ENCODE peak calls at places on chromosome 19, in four cellular contexts. One of them, this sample, is unnamed.

GRCh38 chr19:4913996-4914735 is 4.9 kb downstream of the UHRF1 start:
- DNase-seq in osteoblast: peak
- DNase-seq in GM10248: no peak
- DNase-seq in AG09319: no peak
- DNase-seq in this sample: no peak

GRCh38 chr19:19217110-19217509 is 5.4 kb downstream of the NCAN start:
- DNase-seq in AG09319: no peak
- DNase-seq in GM10248: no peak
- DNase-seq in osteoblast: peak
- DNase-seq in this sample: no peak

GRCh38 chr19:33435706-33436359 is 62.3 kb downstream of the CEBPG start:
- DNase-seq in GM10248: no peak
- DNase-seq in osteoblast: no peak
- DNase-seq in AG09319: no peak
- DNase-seq in this sample: no peak

GRCh38 chr19:15195381-15195964 is 5.3 kb downstream of the NOTCH3 start:
- DNase-seq in AG09319: no peak
- DNase-seq in GM10248: no peak
- DNase-seq in osteoblast: peak
- DNase-seq in this sample: no peak

GRCh38 chr19:49155830-49156346 is 692 bp upstream of the HRC start:
- DNase-seq in AG09319: no peak
- DNase-seq in osteoblast: peak
- DNase-seq in GM10248: no peak
- DNase-seq in this sample: no peak

GRCh38 chr19:50820086-50820485 is 3.5 kb downstream of the KLK1 start:
- DNase-seq in GM10248: no peak
- DNase-seq in osteoblast: peak
- DNase-seq in AG09319: no peak
- DNase-seq in this sample: peak

GRCh38 chr19:16851031-16851712 is 22.0 kb downstream of the SIN3B start:
- DNase-seq in AG09319: no peak
- DNase-seq in GM10248: no peak
- DNase-seq in osteoblast: no peak
- DNase-seq in this sample: no peak

GRCh38 chr19:4149518-4150288 is 3.7 kb upstream of the CREB3L3 start:
- DNase-seq in osteoblast: peak
- DNase-seq in AG09319: no peak
- DNase-seq in GM10248: no peak
- DNase-seq in this sample: no peak

GRCh38 chr19:17109962-17110598 is 34.5 kb downstream of the MYO9B start:
- DNase-seq in GM10248: peak
- DNase-seq in AG09319: no peak
- DNase-seq in osteoblast: peak
- DNase-seq in this sample: peak

GRCh38 chr19:57192064-57192395 is 730 bp downstream of the ZNF264 start:
- DNase-seq in GM10248: no peak
- DNase-seq in AG09319: no peak
- DNase-seq in osteoblast: no peak
- DNase-seq in this sample: no peak

GRCh38 chr19:40858109-40858508 is 7.9 kb upstream of the CYP2A6 start:
- DNase-seq in osteoblast: no peak
- DNase-seq in GM10248: no peak
- DNase-seq in AG09319: no peak
- DNase-seq in this sample: no peak

GRCh38 chr19:22515435-22515834 is 93.3 kb upstream of the ZNF98 start:
- DNase-seq in AG09319: no peak
- DNase-seq in osteoblast: no peak
- DNase-seq in GM10248: no peak
- DNase-seq in this sample: no peak

GRCh38 chr19:49400034-49400433 is 12.0 kb downstream of the KASH5 start:
- DNase-seq in GM10248: no peak
- DNase-seq in AG09319: no peak
- DNase-seq in osteoblast: no peak
- DNase-seq in this sample: no peak

GRCh38 chr19:40906512-40906911 is 24.5 kb upstream of the CYP2A7 start:
- DNase-seq in osteoblast: peak
- DNase-seq in GM10248: no peak
- DNase-seq in AG09319: no peak
- DNase-seq in this sample: no peak

GRCh38 chr19:47885067-47885463 is 1.1 kb downstream of the SULT2A1 start:
- DNase-seq in GM10248: no peak
- DNase-seq in osteoblast: no peak
- DNase-seq in AG09319: no peak
- DNase-seq in this sample: no peak

GRCh38 chr19:11479090-11479469 is 1.8 kb downstream of the ELAVL3 start:
- DNase-seq in osteoblast: peak
- DNase-seq in AG09319: no peak
- DNase-seq in GM10248: no peak
- DNase-seq in this sample: no peak

GRCh38 chr19:17202249-17202648 is 12.9 kb upstream of the USE1 start:
- DNase-seq in GM10248: no peak
- DNase-seq in AG09319: no peak
- DNase-seq in osteoblast: peak
- DNase-seq in this sample: no peak

GRCh38 chr19:48637948-48638830 is 1.0 kb upstream of the DBP start:
- DNase-seq in AG09319: peak
- DNase-seq in osteoblast: peak
- DNase-seq in GM10248: peak
- DNase-seq in this sample: peak

GRCh38 chr19:45154064-45154827 is 6.5 kb downstream of the NKPD1 start:
- DNase-seq in AG09319: no peak
- DNase-seq in osteoblast: peak
- DNase-seq in GM10248: no peak
- DNase-seq in this sample: peak

GRCh38 chr19:13229246-13229645 is 79.0 kb downstream of the IER2 start:
- DNase-seq in osteoblast: no peak
- DNase-seq in GM10248: no peak
- DNase-seq in AG09319: no peak
- DNase-seq in this sample: no peak

GRCh38 chr19:42402376-42403116 is 12.4 kb upstream of the CNFN start:
- DNase-seq in GM10248: no peak
- DNase-seq in osteoblast: peak
- DNase-seq in AG09319: no peak
- DNase-seq in this sample: no peak

GRCh38 chr19:28686741-28687140 is 526.2 kb downstream of the UQCRFS1 start:
- DNase-seq in osteoblast: no peak
- DNase-seq in AG09319: no peak
- DNase-seq in GM10248: no peak
- DNase-seq in this sample: no peak

GRCh38 chr19:17348700-17349099 is 11.3 kb downstream of the GTPBP3 start:
- DNase-seq in GM10248: no peak
- DNase-seq in AG09319: no peak
- DNase-seq in osteoblast: peak
- DNase-seq in this sample: peak

GRCh38 chr19:9644472-9644871 is 23.4 kb upstream of the ZNF561 start:
- DNase-seq in osteoblast: no peak
- DNase-seq in AG09319: no peak
- DNase-seq in GM10248: no peak
- DNase-seq in this sample: no peak

GRCh38 chr19:7504684-7505083 is 11.2 kb upstream of the ZNF358 start:
- DNase-seq in AG09319: no peak
- DNase-seq in GM10248: no peak
- DNase-seq in osteoblast: no peak
- DNase-seq in this sample: no peak

GRCh38 chr19:7502552-7502951 is 13.4 kb upstream of the ZNF358 start:
- DNase-seq in AG09319: no peak
- DNase-seq in GM10248: no peak
- DNase-seq in osteoblast: peak
- DNase-seq in this sample: no peak

GRCh38 chr19:7497292-7497691 is 8.5 kb upstream of the PEX11G start:
- DNase-seq in AG09319: no peak
- DNase-seq in GM10248: peak
- DNase-seq in osteoblast: peak
- DNase-seq in this sample: no peak

GRCh38 chr19:7505288-7505681 is 10.6 kb upstream of the ZNF358 start:
- DNase-seq in GM10248: no peak
- DNase-seq in AG09319: no peak
- DNase-seq in osteoblast: no peak
- DNase-seq in this sample: no peak

GRCh38 chr19:7500811-7501450 is 12.1 kb upstream of the PEX11G start:
- DNase-seq in AG09319: no peak
- DNase-seq in osteoblast: peak
- DNase-seq in GM10248: peak
- DNase-seq in this sample: peak
- TF ChIP-seq CTCF in AG09319: no peak
- TF ChIP-seq CTCF in osteoblast: no peak
- TF ChIP-seq CTCF in GM10248: no peak
- TF ChIP-seq CTCF in this sample: no peak

GRCh38 chr19:7680606-7681335 is at the start of gene TRAPPC5:
- DNase-seq in AG09319: peak
- DNase-seq in GM10248: peak
- DNase-seq in osteoblast: peak
- DNase-seq in this sample: peak

GRCh38 chr19:7677664-7678311 is 898 bp downstream of the MCEMP1 start:
- DNase-seq in GM10248: no peak
- DNase-seq in osteoblast: peak
- DNase-seq in AG09319: no peak
- DNase-seq in this sample: no peak

GRCh38 chr19:7679771-7680605 is 645 bp upstream of the TRAPPC5 start:
- DNase-seq in osteoblast: no peak
- DNase-seq in AG09319: no peak
- DNase-seq in GM10248: no peak
- DNase-seq in this sample: no peak

GRCh38 chr19:7676854-7677253 is at the start of gene MCEMP1:
- DNase-seq in osteoblast: peak
- DNase-seq in AG09319: no peak
- DNase-seq in GM10248: no peak
- DNase-seq in this sample: no peak

GRCh38 chr19:7679017-7679720 is 1.5 kb upstream of the TRAPPC5 start:
- DNase-seq in AG09319: no peak
- DNase-seq in GM10248: peak
- DNase-seq in osteoblast: peak
- DNase-seq in this sample: peak
- TF ChIP-seq CTCF in AG09319: no peak
- TF ChIP-seq CTCF in GM10248: peak
- TF ChIP-seq CTCF in osteoblast: no peak
- TF ChIP-seq CTCF in this sample: peak

DNA sequence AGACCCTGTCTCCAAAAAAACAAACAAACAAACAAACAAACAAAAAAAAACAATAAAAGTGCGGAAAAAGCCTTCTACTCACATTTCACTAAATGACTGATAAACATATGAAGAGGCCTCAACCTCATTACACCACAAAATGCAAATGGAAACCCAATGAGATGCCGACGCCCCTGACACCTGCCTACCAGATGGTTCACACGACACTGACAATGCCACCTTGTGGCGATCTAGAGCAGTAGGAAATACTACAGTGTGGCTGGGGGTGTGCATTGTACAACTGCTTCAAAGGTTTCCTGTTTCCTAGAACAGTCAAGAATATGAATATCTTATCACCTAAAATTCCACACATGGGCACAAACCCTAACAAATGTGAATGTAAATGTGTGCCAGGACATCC is 14.0 kb downstream of the SCGB2B2 start:
- DNase-seq in AG09319: no peak
- DNase-seq in GM10248: no peak
- DNase-seq in osteoblast: no peak
- DNase-seq in this sample: peak
- TF ChIP-seq CTCF in AG09319: peak
- TF ChIP-seq CTCF in GM10248: peak
- TF ChIP-seq CTCF in osteoblast: no peak
- TF ChIP-seq CTCF in this sample: peak

GRCh38 chr19:778910-779653 is 18.2 kb upstream of the PTBP1 start:
- DNase-seq in AG09319: peak
- DNase-seq in osteoblast: peak
- DNase-seq in GM10248: no peak
- DNase-seq in this sample: no peak
- TF ChIP-seq CTCF in AG09319: no peak
- TF ChIP-seq CTCF in osteoblast: no peak
- TF ChIP-seq CTCF in GM10248: no peak
- TF ChIP-seq CTCF in this sample: no peak

DNA sequence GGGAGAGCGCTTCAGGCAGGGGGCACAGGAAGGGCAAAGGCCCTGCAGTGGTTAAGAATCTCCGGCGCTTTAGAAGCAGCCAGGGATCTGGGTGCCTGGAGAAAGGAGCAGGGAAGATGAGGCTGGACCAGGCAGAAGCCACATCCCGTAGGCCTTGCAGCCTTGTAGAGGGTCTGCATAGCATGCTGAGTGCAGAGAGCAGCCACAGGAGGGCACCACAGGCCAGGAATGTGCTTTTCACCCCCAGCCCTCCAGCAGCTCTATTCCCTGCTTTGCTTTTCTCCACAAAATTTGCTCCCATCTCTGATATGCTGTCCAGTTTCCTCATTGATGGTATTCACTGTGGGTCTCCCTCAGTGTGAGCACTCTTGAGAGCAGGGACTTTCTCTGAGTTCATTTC is 5.7 kb downstream of the WDR62 start:
- DNase-seq in osteoblast: peak
- DNase-seq in GM10248: peak
- DNase-seq in AG09319: no peak
- DNase-seq in this sample: peak
- TF ChIP-seq CTCF in osteoblast: peak
- TF ChIP-seq CTCF in GM10248: peak
- TF ChIP-seq CTCF in AG09319: peak
- TF ChIP-seq CTCF in this sample: peak